ENCODE peak calls at places on chromosomes 16 and 17, in nine cellular contexts. H is tibial nerve; W is cardiac muscle cell; V is CD4-positive, alpha-beta memory T cell; C is aorta; L is CD4-positive, CD25-positive, alpha-beta regulatory T cell; U is heart left ventricle; E is neuronal stem cell; T is NT2/D1. N is an unnamed sample. For H3K9me3 and H3K36me3, the result is how much of the 10 kb centered on the place peaks cover.

GRCh38 chr17:69460963-69461922 is 46.7 kb downstream of the MAP2K6 start:
- DNase-seq in H (no peak), W (no peak), V (no peak), C (no peak), L (no peak), U (no peak), E (no peak), T (no peak), N (no peak)

GRCh38 chr16:73140944-73141343 is 93.0 kb upstream of the ZFHX3 start:
- DNase-seq in H (no peak), W (no peak), V (no peak), C (no peak), L (no peak), U (no peak), E (no peak), T (no peak), N (no peak)

GRCh38 chr17:43917348-43918025 is 10.2 kb upstream of the MPP2 start:
- DNase-seq in H (no peak), W (peak), V (peak), C (peak), L (peak), U (no peak), E (no peak), T (no peak), N (no peak)

GRCh38 chr17:18186271-18186982 is 2.8 kb downstream of the ALKBH5 start:
- DNase-seq in H (no peak), W (peak), V (no peak), C (no peak), L (no peak), U (peak), E (no peak), T (no peak), N (no peak)

GRCh38 chr17:13460646-13461045 is 141.1 kb downstream of the HS3ST3A1 start:
- DNase-seq in H (no peak), W (peak), V (no peak), C (no peak), L (no peak), U (no peak), E (no peak), T (no peak), N (no peak)

GRCh38 chr17:74218436-74218835 is 5.1 kb downstream of the TTYH2 start:
- DNase-seq in H (no peak), W (peak), V (no peak), C (no peak), L (no peak), U (no peak), E (no peak), T (no peak), N (no peak)

GRCh38 chr17:70881093-70881492 is 711.8 kb downstream of the KCNJ2 start:
- DNase-seq in H (no peak), W (no peak), V (no peak), C (no peak), L (no peak), U (no peak), E (no peak), T (no peak), N (no peak)

GRCh38 chr16:977096-977701 is 4.4 kb upstream of the SOX8 start:
- DNase-seq in H (no peak), W (no peak), V (no peak), C (peak), L (no peak), U (no peak), E (no peak), T (no peak), N (no peak)

GRCh38 chr17:80253631-80254395 is 6.8 kb upstream of the RNF213 start:
- DNase-seq in H (no peak), W (no peak), V (no peak), C (no peak), L (no peak), U (no peak), E (no peak), T (no peak), N (no peak)

GRCh38 chr16:81263470-81264200 is 25.1 kb downstream of the BCO1 start:
- DNase-seq in H (no peak), W (peak), V (no peak), C (no peak), L (no peak), U (peak), E (no peak), T (no peak), N (no peak)

GRCh38 chr16:86565644-86566511 is 751 bp upstream of the FOXC2 start:
- DNase-seq in H (no peak), W (no peak), V (no peak), C (no peak), L (no peak), U (no peak), E (no peak), T (no peak), N (no peak)

GRCh38 chr17:79892457-79893236 is 53.4 kb upstream of the CBX4 start:
- DNase-seq in H (no peak), W (no peak), V (no peak), C (no peak), L (no peak), U (peak), E (no peak), T (no peak), N (no peak)

GRCh38 chr17:17723354-17724261 is 42.4 kb downstream of the RAI1 start:
- DNase-seq in H (no peak), W (peak), V (peak), C (no peak), L (peak), U (no peak), E (no peak), T (no peak), N (peak)

GRCh38 chr17:57467226-57467625 is 210.9 kb downstream of the MSI2 start:
- DNase-seq in H (no peak), W (no peak), V (no peak), C (no peak), L (no peak), U (no peak), E (no peak), T (no peak), N (no peak)

GRCh38 chr17:55265434-55266021 is 768 bp downstream of the HLF start:
- DNase-seq in H (no peak), W (peak), V (peak), C (no peak), L (no peak), U (peak), E (no peak), T (no peak), N (peak)
- H3K4me3 ChIP-seq in H (peak), W (peak), V (peak), C (peak), L (peak), U (peak), E (peak), T (peak), N (peak)

GRCh38 chr16:35305476-35305875 is 1846.1 kb downstream of the TP53TG3F start:
- DNase-seq in H (no peak), W (no peak), V (no peak), C (no peak), L (no peak), U (no peak), E (no peak), T (no peak), N (no peak)

GRCh38 chr16:35308674-35309073 is 1849.3 kb downstream of the TP53TG3F start:
- DNase-seq in H (no peak), W (no peak), V (no peak), C (no peak), L (no peak), U (no peak), E (no peak), T (no peak), N (no peak)

GRCh38 chr16:35310999-35311398 is 1851.6 kb downstream of the TP53TG3F start:
- DNase-seq in H (no peak), W (no peak), V (no peak), C (no peak), L (no peak), U (no peak), E (no peak), T (no peak), N (no peak)

GRCh38 chr16:35302859-35303258 is 1843.4 kb downstream of the TP53TG3F start:
- DNase-seq in H (no peak), W (no peak), V (no peak), C (no peak), L (no peak), U (no peak), E (no peak), T (no peak), N (no peak)

DNA sequence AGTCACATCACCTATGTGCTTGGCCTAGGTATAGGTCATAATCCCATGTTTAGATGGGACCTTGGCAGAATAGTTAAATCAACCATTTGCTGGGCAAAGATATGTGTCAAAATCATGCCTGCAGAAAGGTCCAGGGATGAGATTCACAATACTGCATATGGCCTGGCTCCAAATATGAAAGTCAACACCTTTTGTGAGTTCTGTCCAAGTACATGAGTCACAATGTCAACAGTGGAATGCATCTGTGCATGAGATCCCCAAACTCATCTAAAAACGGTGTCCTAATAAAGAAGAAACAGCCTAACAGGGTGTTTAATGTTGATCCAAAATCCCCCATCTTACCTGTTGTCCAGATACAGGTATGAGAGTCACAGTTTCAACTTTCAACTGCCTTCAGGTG is 1847.5 kb downstream of the TP53TG3F start:
- DNase-seq in H (no peak), W (no peak), V (no peak), C (no peak), L (no peak), U (no peak), E (no peak), T (no peak), N (no peak)
- H3K9me3 ChIP-seq in H (under half), W (under half), V (under half), C (under half), L (under half), U (under half), E (under half), T (under half), N (under half)

DNA sequence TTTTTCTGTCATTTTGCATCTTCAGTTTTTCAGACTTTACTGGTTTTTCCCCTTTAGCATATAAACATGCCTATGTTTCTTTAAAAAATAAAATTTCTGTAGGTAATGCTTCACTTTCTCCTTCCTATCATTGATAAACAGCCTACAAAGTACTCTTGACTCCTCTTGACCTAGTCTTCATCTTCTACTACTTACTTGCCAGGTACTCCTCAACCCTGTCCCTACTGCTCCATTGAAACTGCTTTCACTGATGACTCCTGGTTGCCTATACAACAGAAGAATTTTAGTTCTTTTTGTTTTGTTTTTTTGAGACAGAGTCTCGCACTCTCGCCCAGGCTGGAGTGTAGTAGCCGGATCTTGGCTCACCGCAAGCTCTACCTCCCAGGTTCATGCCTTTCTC is 7.0 kb downstream of the DDX42 start:
- DNase-seq in H (no peak), W (no peak), V (no peak), C (no peak), L (no peak), U (no peak), E (no peak), T (no peak), N (no peak)
- H3K36me3 ChIP-seq in H (under half), W (under half), V (under half), C (under half), L (under half), U (under half), E (under half), T (half or more), N (half or more)

DNA sequence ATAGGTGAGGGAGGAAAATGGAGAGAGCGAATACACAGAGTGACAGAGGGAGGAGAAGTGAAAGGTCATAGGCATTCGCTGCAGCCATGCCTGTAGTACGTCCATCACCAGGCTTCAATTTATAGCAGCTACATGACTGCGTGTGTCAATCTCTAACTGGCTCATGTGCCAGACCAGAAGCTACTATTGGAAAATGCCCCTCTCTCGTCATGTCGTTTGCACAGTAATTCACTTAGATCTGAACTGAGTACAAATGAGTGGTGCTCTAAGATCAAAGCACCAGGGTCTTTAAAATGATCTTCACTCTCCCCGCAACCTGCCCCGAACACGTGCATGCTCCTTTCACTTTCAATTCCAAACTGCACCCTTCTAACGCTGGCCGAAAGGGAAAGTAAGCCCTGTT is 51.3 kb downstream of the ADCY9 start:
- DNase-seq in H (no peak), W (no peak), V (peak), C (no peak), L (peak), U (no peak), E (no peak), T (no peak), N (no peak)
- H3K4me3 ChIP-seq in H (no peak), W (no peak), V (peak), C (no peak), L (peak), U (peak), E (no peak), T (no peak), N (no peak)

GRCh38 chr16:3223913-3224515 is 10.9 kb downstream of the ZNF200 start:
- DNase-seq in H (no peak), W (no peak), V (no peak), C (no peak), L (no peak), U (no peak), E (no peak), T (no peak), N (no peak)
- H3K9me3 ChIP-seq in H (under half), W (under half), V (under half), C (under half), L (half or more), U (half or more), E (half or more), T (half or more), N (under half)

GRCh38 chr16:69712277-69712676 is 14.1 kb downstream of the NQO1 start:
- DNase-seq in H (no peak), W (no peak), V (no peak), C (no peak), L (no peak), U (no peak), E (no peak), T (no peak), N (no peak)
- H3K36me3 ChIP-seq in H (under half), W (under half), V (under half), C (under half), L (under half), U (under half), E (under half), T (half or more), N (under half)